ENCODE peak calls at places on chromosomes 4 and X, in four cellular contexts. N is putamen, H is endothelial cell, O is bronchial epithelial cell. B is an unnamed sample.

GRCh38 chrX:81259714-81260395 is 58.0 kb downstream of the SH3BGRL start:
- DNase-seq in N (no peak), O (peak), H (no peak), B (peak)

GRCh38 chr4:128869801-128870509 is 60.5 kb downstream of the JADE1 start:
- DNase-seq in N (no peak), O (no peak), H (no peak), B (peak)

GRCh38 chr4:111689731-111690130 is 455.5 kb upstream of the FAM241A start:
- DNase-seq in N (no peak), H (no peak), O (peak), B (peak)

GRCh38 chr4:152536545-152537182 is 772 bp upstream of the FBXW7 start:
- DNase-seq in O (peak), H (no peak), N (peak), B (peak)

GRCh38 chrX:46927718-46928117 is 15.5 kb downstream of the JADE3 start:
- DNase-seq in O (no peak), N (no peak), H (no peak), B (no peak)

GRCh38 chrX:31590581-31591113 is 518.8 kb upstream of the FTHL17 start:
- DNase-seq in O (peak), H (no peak), N (no peak), B (peak)

GRCh38 chr4:67727124-67727850 is 26.3 kb upstream of the UBA6 start:
- DNase-seq in H (no peak), N (no peak), O (peak), B (peak)

GRCh38 chrX:9829308-9830267 is 43.4 kb downstream of the SHROOM2 start:
- DNase-seq in H (no peak), O (peak), N (no peak), B (peak)

GRCh38 chr4:22389240-22389871 is 126.5 kb downstream of the ADGRA3 start:
- DNase-seq in H (peak), N (peak), O (peak), B (peak)

GRCh38 chr4:113404846-113405245 is 355.4 kb downstream of the ANK2 start:
- DNase-seq in N (no peak), O (no peak), H (no peak), B (no peak)

GRCh38 chr4:85818700-85819099 is 343.8 kb downstream of the ARHGAP24 start:
- DNase-seq in O (no peak), N (no peak), H (no peak), B (no peak)

GRCh38 chr4:17866790-17867189 is 56.0 kb downstream of the NCAPG start:
- DNase-seq in O (no peak), N (no peak), H (no peak), B (no peak)

GRCh38 chrX:10833299-10834169 is 213.1 kb upstream of the MID1 start:
- DNase-seq in N (no peak), O (peak), H (peak), B (no peak)

GRCh38 chrX:41108007-41108683 is 22.9 kb downstream of the USP9X start:
- DNase-seq in N (no peak), H (no peak), O (peak), B (no peak)

GRCh38 chrX:9352243-9352642 is 112.6 kb upstream of the TBL1X start:
- DNase-seq in O (no peak), N (no peak), H (no peak), B (no peak)

GRCh38 chrX:47958943-47959342 is 44.8 kb downstream of the ZNF182 start:
- DNase-seq in H (no peak), O (peak), N (no peak), B (no peak)

GRCh38 chrX:17005712-17006372 is 59.4 kb downstream of the REPS2 start:
- DNase-seq in O (peak), N (no peak), H (no peak), B (no peak)

GRCh38 chrX:10240918-10241317 is 84.1 kb downstream of the CLCN4 start:
- DNase-seq in H (no peak), N (no peak), O (peak), B (peak)

GRCh38 chr4:141540643-141541042 is 95.7 kb upstream of the IL15 start:
- DNase-seq in N (no peak), H (no peak), O (no peak), B (peak)

GRCh38 chrX:7318246-7318645 is 170.3 kb upstream of the PUDP start:
- DNase-seq in N (no peak), H (no peak), O (no peak), B (peak)

GRCh38 chr4:24488399-24489164 is 95.8 kb downstream of the DHX15 start:
- DNase-seq in N (no peak), H (peak), O (peak), B (peak)

GRCh38 chrX:134753185-134754008 is 95.1 kb upstream of the PLAC1 start:
- DNase-seq in H (no peak), O (peak), N (no peak), B (peak)

GRCh38 chrX:139924069-139924695 is 8.7 kb downstream of the ATP11C start:
- DNase-seq in O (no peak), H (no peak), N (no peak), B (no peak)

GRCh38 chr4:6148506-6149205 is 51.7 kb downstream of the JAKMIP1 start:
- DNase-seq in H (no peak), N (no peak), O (no peak), B (no peak)

GRCh38 chr4:89797117-89797516 is 39.8 kb downstream of the SNCA start:
- DNase-seq in H (no peak), N (no peak), O (peak), B (peak)

GRCh38 chr4:175997291-175997690 is 68.3 kb upstream of the WDR17 start:
- DNase-seq in O (no peak), H (no peak), N (no peak), B (no peak)

GRCh38 chr4:16158504-16158852 is 67.8 kb downstream of the TAPT1 start:
- DNase-seq in O (no peak), N (no peak), H (no peak), B (no peak)

GRCh38 chr4:147057631-147057980 is 111.9 kb upstream of the TTC29 start:
- DNase-seq in H (no peak), N (no peak), O (peak), B (peak)

GRCh38 chr4:154349829-154350228 is 141.8 kb downstream of the DCHS2 start:
- DNase-seq in H (no peak), O (peak), N (no peak), B (no peak)

GRCh38 chr4:3303445-3303824 is 10.6 kb downstream of the RGS12 start:
- DNase-seq in N (no peak), O (no peak), H (no peak), B (no peak)

GRCh38 chr4:14168919-14169318 is 541.4 kb upstream of the BOD1L1 start:
- DNase-seq in N (no peak), H (no peak), O (peak), B (peak)

GRCh38 chr4:14729605-14730004 is 272.7 kb upstream of the CPEB2 start:
- DNase-seq in N (no peak), H (no peak), O (no peak), B (no peak)

GRCh38 chr4:2318476-2318875 is 56.6 kb upstream of the MXD4 start:
- DNase-seq in H (no peak), N (no peak), O (no peak), B (no peak)

GRCh38 chr4:86841309-86841708 is 7.9 kb downstream of the SLC10A6 start:
- DNase-seq in N (no peak), O (peak), H (no peak), B (peak)

GRCh38 chr4:151173751-151174325 is 74.4 kb downstream of the RPS3A start:
- DNase-seq in N (no peak), O (no peak), H (no peak), B (peak)

GRCh38 chr4:175998782-175999181 is 66.9 kb upstream of the WDR17 start:
- DNase-seq in H (no peak), N (no peak), O (peak), B (no peak)

GRCh38 chr4:125849869-125850268 is 535.1 kb downstream of the FAT4 start:
- DNase-seq in O (no peak), H (no peak), N (no peak), B (peak)

GRCh38 chrX:97380200-97380599 is 496.5 kb downstream of the RPA4 start:
- DNase-seq in H (no peak), O (no peak), N (no peak), B (no peak)

GRCh38 chrX:129719268-129719667 is 19.5 kb upstream of the XPNPEP2 start:
- DNase-seq in H (no peak), N (no peak), O (peak), B (no peak)